ENCODE peak calls at places on chromosomes 7 and 10, in eight cellular contexts. One of them, this sample, is unnamed.

GRCh38 chr10:60604356-60604755 is 173.9 kb upstream of the CDK1 start:
- DNase-seq in fibroblast of the conjunctiva: no peak
- DNase-seq in GM12891: no peak
- DNase-seq in cerebellar nuclear complex: no peak
- DNase-seq in fibroblast of pulmonary artery: peak
- DNase-seq in NCI-H1105 treated with DMSO at 0.1 percent for 48 hours: no peak
- DNase-seq in choroid plexus epithelial cell: peak
- DNase-seq in NCI-H345: peak
- DNase-seq in this sample: no peak

GRCh38 chr10:49395741-49396665 is at the start of gene DRGX:
- DNase-seq in NCI-H1105 treated with DMSO at 0.1 percent for 48 hours: no peak
- DNase-seq in choroid plexus epithelial cell: no peak
- DNase-seq in cerebellar nuclear complex: no peak
- DNase-seq in fibroblast of the conjunctiva: no peak
- DNase-seq in NCI-H345: no peak
- DNase-seq in GM12891: no peak
- DNase-seq in fibroblast of pulmonary artery: no peak
- DNase-seq in this sample: no peak

GRCh38 chr7:45239486-45239885 is 81.9 kb downstream of the RAMP3 start:
- DNase-seq in GM12891: no peak
- DNase-seq in choroid plexus epithelial cell: peak
- DNase-seq in NCI-H1105 treated with DMSO at 0.1 percent for 48 hours: no peak
- DNase-seq in NCI-H345: no peak
- DNase-seq in cerebellar nuclear complex: no peak
- DNase-seq in fibroblast of pulmonary artery: peak
- DNase-seq in fibroblast of the conjunctiva: peak
- DNase-seq in this sample: no peak

GRCh38 chr7:149580328-149580727 is 82.7 kb upstream of the ZNF746 start:
- DNase-seq in cerebellar nuclear complex: no peak
- DNase-seq in choroid plexus epithelial cell: no peak
- DNase-seq in NCI-H1105 treated with DMSO at 0.1 percent for 48 hours: no peak
- DNase-seq in NCI-H345: no peak
- DNase-seq in fibroblast of the conjunctiva: no peak
- DNase-seq in GM12891: no peak
- DNase-seq in fibroblast of pulmonary artery: no peak
- DNase-seq in this sample: no peak

GRCh38 chr7:4687956-4688355 is 5.9 kb downstream of the FOXK1 start:
- DNase-seq in GM12891: no peak
- DNase-seq in fibroblast of the conjunctiva: no peak
- DNase-seq in NCI-H1105 treated with DMSO at 0.1 percent for 48 hours: no peak
- DNase-seq in cerebellar nuclear complex: no peak
- DNase-seq in fibroblast of pulmonary artery: no peak
- DNase-seq in choroid plexus epithelial cell: no peak
- DNase-seq in NCI-H345: no peak
- DNase-seq in this sample: no peak

GRCh38 chr10:96614515-96614914 is 27.7 kb upstream of the TM9SF3 start:
- DNase-seq in cerebellar nuclear complex: no peak
- DNase-seq in NCI-H345: no peak
- DNase-seq in NCI-H1105 treated with DMSO at 0.1 percent for 48 hours: peak
- DNase-seq in GM12891: no peak
- DNase-seq in choroid plexus epithelial cell: peak
- DNase-seq in fibroblast of the conjunctiva: peak
- DNase-seq in fibroblast of pulmonary artery: peak
- DNase-seq in this sample: no peak

GRCh38 chr7:78279035-78279434 is 480.5 kb downstream of the PHTF2 start:
- DNase-seq in GM12891: no peak
- DNase-seq in NCI-H345: no peak
- DNase-seq in NCI-H1105 treated with DMSO at 0.1 percent for 48 hours: no peak
- DNase-seq in fibroblast of pulmonary artery: peak
- DNase-seq in choroid plexus epithelial cell: peak
- DNase-seq in cerebellar nuclear complex: no peak
- DNase-seq in fibroblast of the conjunctiva: peak
- DNase-seq in this sample: no peak

GRCh38 chr7:101678713-101679112 is 49.6 kb upstream of the MYL10 start:
- DNase-seq in fibroblast of pulmonary artery: no peak
- DNase-seq in choroid plexus epithelial cell: peak
- DNase-seq in NCI-H345: no peak
- DNase-seq in fibroblast of the conjunctiva: no peak
- DNase-seq in NCI-H1105 treated with DMSO at 0.1 percent for 48 hours: no peak
- DNase-seq in cerebellar nuclear complex: no peak
- DNase-seq in GM12891: no peak
- DNase-seq in this sample: no peak

This sample was measured in trophoblast cell.